ENCODE peak calls at places on chromosomes 5 and 9, in four cellular contexts. R is H1, M is SK-N-SH, V is K562. Z is an unnamed sample.

GRCh38 chr5:95969646-95970358 is 8.2 kb upstream of the ELL2 start:
- DNase-seq in M (no peak), R (no peak), V (no peak), Z (no peak)

GRCh38 chr5:179225387-179225786 is 119.9 kb downstream of the ADAMTS2 start:
- DNase-seq in R (no peak), V (no peak), M (no peak), Z (peak)

GRCh38 chr5:64838376-64838775 is 69.6 kb downstream of the CWC27 start:
- DNase-seq in V (no peak), R (no peak), M (no peak), Z (no peak)

GRCh38 chr5:142977363-142978051 is 207.3 kb downstream of the ARHGAP26 start:
- DNase-seq in R (no peak), V (peak), M (no peak), Z (no peak)

GRCh38 chr5:29077451-29077850 is 2039.1 kb upstream of the CDH9 start:
- DNase-seq in M (no peak), R (no peak), V (no peak), Z (no peak)

GRCh38 chr9:72280913-72281500 is 84.0 kb downstream of the ZFAND5 start:
- DNase-seq in R (peak), V (peak), M (peak), Z (peak)

GRCh38 chr5:81751836-81752643 is 1.1 kb upstream of the SSBP2 start:
- DNase-seq in M (no peak), R (no peak), V (peak), Z (no peak)

GRCh38 chr9:125747053-125747764 is at the start of gene PBX3:
- DNase-seq in V (peak), M (peak), R (no peak), Z (peak)

GRCh38 chr9:114504341-114505186 is 709 bp downstream of the WHRN start:
- DNase-seq in V (peak), M (peak), R (no peak), Z (peak)

GRCh38 chr9:125439434-125440272 is 178.0 kb downstream of the GAPVD1 start:
- DNase-seq in V (no peak), R (no peak), M (no peak), Z (no peak)

GRCh38 chr5:95439801-95440493 is 48.8 kb downstream of the FAM81B start:
- DNase-seq in V (no peak), M (no peak), R (peak), Z (no peak)

GRCh38 chr5:66807743-66808142 is 211.6 kb downstream of the MAST4 start:
- DNase-seq in V (no peak), M (peak), R (no peak), Z (no peak)

GRCh38 chr5:759111-759741 is 25.3 kb downstream of the ZDHHC11B start:
- DNase-seq in M (peak), R (no peak), V (peak), Z (no peak)

GRCh38 chr5:56175465-56175864 is 57.7 kb downstream of the ANKRD55 start:
- DNase-seq in M (no peak), R (peak), V (peak), Z (no peak)

GRCh38 chr5:173557123-173557903 is 59.1 kb downstream of the BOD1 start:
- DNase-seq in R (no peak), M (no peak), V (no peak), Z (no peak)

GRCh38 chr5:6753851-6754250 is 40.6 kb downstream of the TENT4A start:
- DNase-seq in R (no peak), M (no peak), V (no peak), Z (no peak)

GRCh38 chr9:133493428-133493827 is 14.5 kb upstream of the SLC2A6 start:
- DNase-seq in M (no peak), R (no peak), V (no peak), Z (no peak)

GRCh38 chr5:37730896-37731455 is 108.9 kb downstream of the GDNF start:
- DNase-seq in M (no peak), V (no peak), R (no peak), Z (no peak)

GRCh38 chr5:57258943-57259342 is 85.1 kb downstream of the GPBP1 start:
- DNase-seq in M (no peak), V (no peak), R (no peak), Z (no peak)

DNA sequence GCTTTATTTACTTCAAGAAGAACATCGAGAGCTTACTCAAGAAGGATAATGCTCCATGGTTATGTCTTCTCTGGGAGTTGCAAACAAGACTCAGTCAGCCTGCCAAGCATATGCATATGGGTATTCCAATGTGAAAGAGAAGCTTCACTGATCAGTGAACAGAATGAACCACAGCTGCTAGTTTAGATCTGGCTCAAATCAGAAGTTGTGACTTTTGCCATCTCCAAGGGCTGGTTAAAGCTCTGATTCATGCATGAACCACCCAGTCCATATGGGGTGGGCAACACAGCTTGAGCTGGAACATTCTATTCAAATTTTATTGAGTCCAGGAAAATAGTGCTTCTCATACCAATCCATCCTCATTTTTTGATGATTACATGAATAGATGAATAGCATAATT is 50.0 kb downstream of the ATPSCKMT start:
- DNase-seq in M (no peak), V (no peak), R (no peak), Z (no peak)
- TF ChIP-seq TEAD4 in M (no peak), V (no peak), R (no peak), Z (no peak)

GRCh38 chr5:32173394-32174010 is 617 bp downstream of the GOLPH3 start:
- DNase-seq in R (no peak), M (peak), V (peak), Z (peak)
- TF ChIP-seq TEAD4 in R (no peak), M (no peak), V (no peak), Z (no peak)

GRCh38 chr9:19967567-19968459 is 179.0 kb upstream of the SLC24A2 start:
- DNase-seq in R (peak), M (no peak), V (no peak), Z (peak)
- TF ChIP-seq TEAD4 in R (no peak), M (no peak), V (no peak), Z (no peak)

DNA sequence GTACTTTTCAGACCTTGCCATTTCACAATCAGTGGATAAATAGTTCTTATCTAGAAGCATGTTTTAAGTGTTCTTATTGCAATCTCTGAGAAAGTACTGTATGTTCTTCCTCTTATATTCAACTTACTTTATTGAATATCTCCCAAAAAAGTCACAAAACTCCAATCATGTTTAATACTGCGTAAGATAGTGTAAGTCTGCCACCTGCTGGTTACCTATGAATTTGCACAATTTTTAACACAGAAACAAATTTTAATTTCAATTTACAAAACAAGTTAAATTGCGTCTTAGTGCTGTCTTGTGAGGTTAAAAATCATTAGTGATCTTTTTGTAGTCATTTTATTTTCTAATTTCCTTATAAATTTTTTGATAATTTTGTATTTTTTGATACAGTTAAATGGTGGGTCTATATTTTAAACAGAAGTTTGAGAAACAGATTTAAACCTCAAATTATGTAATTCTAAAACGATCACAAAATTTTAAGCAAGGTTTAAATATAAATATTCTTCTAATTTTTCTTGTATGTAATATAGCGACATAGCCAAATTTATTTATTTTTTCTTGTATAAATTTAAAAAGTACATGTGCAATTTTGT is 115.8 kb downstream of the EMB start:
- DNase-seq in R (no peak), V (peak), M (peak), Z (no peak)
- TF ChIP-seq TEAD4 in R (no peak), V (no peak), M (no peak), Z (no peak)

GRCh38 chr9:92648447-92649406 is 21.2 kb downstream of the IPPK start:
- DNase-seq in V (no peak), R (no peak), M (peak), Z (no peak)
- TF ChIP-seq TEAD4 in V (no peak), R (no peak), M (no peak), Z (no peak)

GRCh38 chr9:89000281-89000875 is 9.1 kb downstream of the S1PR3 start:
- DNase-seq in V (no peak), R (no peak), M (peak), Z (no peak)

GRCh38 chr9:88998506-88998905 is 7.2 kb downstream of the S1PR3 start:
- DNase-seq in V (no peak), R (no peak), M (no peak), Z (no peak)

GRCh38 chr9:88997646-88998045 is 6.4 kb downstream of the S1PR3 start:
- DNase-seq in M (peak), R (no peak), V (no peak), Z (no peak)

GRCh38 chr9:89000973-89001916 is 10.0 kb downstream of the S1PR3 start:
- DNase-seq in M (peak), R (peak), V (peak), Z (peak)

GRCh38 chr9:88998911-88999310 is 7.6 kb downstream of the S1PR3 start:
- DNase-seq in M (no peak), V (no peak), R (no peak), Z (no peak)
- TF ChIP-seq TEAD4 in M (no peak), V (no peak), R (no peak), Z (no peak)

GRCh38 chr5:60102961-60103683 is 209.6 kb upstream of the PDE4D start:
- DNase-seq in R (no peak), M (no peak), V (no peak), Z (no peak)
- TF ChIP-seq TEAD4 in R (no peak), M (no peak), V (no peak), Z (no peak)

Z was measured in WTC11.